ENCODE peak calls at places on chromosome 7, in nine cellular contexts. D is mucosa of descending colon; S is T-helper 17 cell; Q is foreskin keratinocyte; N is Right ventricle myocardium inferior; Z is upper lobe of right lung; H is body of pancreas; O is A549; X is CD4-positive, CD25-positive, alpha-beta regulatory T cell. E is an unnamed sample.

GRCh38 chr7:128391805-128392204 is 18.0 kb downstream of the IMPDH1 start:
- ATAC-seq in H (no peak), N (no peak), X (no peak), Q (no peak), D (no peak), Z (no peak), O (no peak), S (no peak), E (no peak)

GRCh38 chr7:832292-832967 is at the start of gene SUN1:
- ATAC-seq in Q (peak), O (peak), Z (peak), N (peak), X (peak), D (peak), S (peak), H (peak), E (peak)

GRCh38 chr7:151837285-151838042 is 39.5 kb downstream of the PRKAG2 start:
- ATAC-seq in S (no peak), D (no peak), Z (peak), H (peak), X (no peak), Q (peak), N (no peak), O (no peak), E (no peak)

GRCh38 chr7:140551334-140552239 is 72.3 kb upstream of the MKRN1 start:
- ATAC-seq in Q (no peak), N (peak), Z (no peak), X (no peak), S (no peak), H (no peak), O (no peak), D (no peak), E (no peak)

GRCh38 chr7:76281006-76281705 is 21.3 kb upstream of the HSPB1 start:
- ATAC-seq in X (peak), Q (no peak), O (peak), S (peak), D (peak), N (peak), Z (peak), H (peak), E (no peak)

GRCh38 chr7:21902240-21902639 is 43.5 kb downstream of the CDCA7L start:
- ATAC-seq in X (no peak), S (no peak), H (no peak), N (no peak), Z (peak), O (no peak), D (no peak), Q (peak), E (no peak)

GRCh38 chr7:158811461-158811860 is 17.8 kb downstream of the ESYT2 start:
- ATAC-seq in Z (peak), O (peak), H (peak), X (no peak), S (no peak), N (peak), Q (peak), D (peak), E (peak)

GRCh38 chr7:99407849-99408346 is 499 bp downstream of the PDAP1 start:
- ATAC-seq in D (peak), H (peak), S (no peak), N (peak), X (no peak), Z (peak), O (peak), Q (peak), E (peak)

GRCh38 chr7:131390275-131390674 is 62.6 kb downstream of the MKLN1 start:
- ATAC-seq in D (no peak), Q (no peak), O (no peak), N (no peak), X (no peak), S (no peak), H (no peak), Z (no peak), E (no peak)

GRCh38 chr7:92749327-92749730 is 87.0 kb downstream of the CDK6 start:
- ATAC-seq in D (peak), Z (no peak), X (no peak), Q (no peak), O (no peak), N (no peak), S (no peak), H (no peak), E (no peak)

GRCh38 chr7:75928600-75928939 is 13.6 kb downstream of the POR start:
- ATAC-seq in Z (no peak), D (peak), O (no peak), N (no peak), S (peak), X (peak), Q (no peak), H (no peak), E (no peak)

GRCh38 chr7:45000096-45001032 is at the start of gene CCM2:
- ATAC-seq in D (peak), Z (peak), N (peak), S (no peak), O (peak), X (no peak), H (no peak), Q (no peak), E (peak)

GRCh38 chr7:134533288-134533771 is 6.0 kb downstream of the AKR1B10 start:
- ATAC-seq in D (no peak), O (no peak), H (no peak), S (no peak), N (no peak), X (no peak), Z (no peak), Q (peak), E (peak)

E was measured in esophagus mucosa.